ENCODE peak calls at places on chromosomes 12 and 14, in six cellular contexts. N, I, C, P, K and J are unnamed samples.
A peak's percentile ranks its signal among the peaks of the same experiment; 100 is the strongest.

GRCh38 chr12:79374543-79374942 is 316.2 kb downstream of the PAWR start:
- DNase-seq in N (no peak), I (no peak), C (no peak), P (no peak), K (no peak), J (no peak)

GRCh38 chr12:49133014-49133413 is 1.8 kb upstream of the TUBA1B start:
- DNase-seq in N (no peak), I (no peak), C (no peak), P (no peak), K (no peak), J (no peak)

GRCh38 chr12:106138279-106138645 is 492 bp downstream of the NUAK1 start:
- DNase-seq in N (no peak), I (no peak), C (no peak), P (no peak), K (no peak), J (no peak)

GRCh38 chr12:22231836-22232235 is 102.7 kb downstream of the ST8SIA1 start:
- DNase-seq in N (no peak), I (no peak), C (no peak), P (no peak), K (no peak), J (no peak)

GRCh38 chr12:127014079-127014478 is 1252.9 kb upstream of the TMEM132C start:
- DNase-seq in N (no peak), I (no peak), C (no peak), P (no peak), K (no peak), J (no peak)

GRCh38 chr12:106226884-106227640 is 20.8 kb downstream of the CKAP4 start:
- DNase-seq in N (no peak), I (peak; percentile 55), C (no peak), P (no peak), K (peak; percentile 25), J (no peak)

GRCh38 chr14:92928258-92928629 is 5.3 kb downstream of the CHGA start:
- DNase-seq in N (no peak), I (no peak), C (no peak), P (no peak), K (no peak), J (no peak)

GRCh38 chr14:95337052-95337595 is 17.4 kb upstream of the CLMN start:
- DNase-seq in N (no peak), I (no peak), C (no peak), P (no peak), K (no peak), J (no peak)

GRCh38 chr12:89969098-89969497 is 260.5 kb upstream of the ATP2B1 start:
- DNase-seq in N (no peak), I (no peak), C (no peak), P (no peak), K (no peak), J (no peak)

GRCh38 chr14:44897844-44898151 is 63.9 kb downstream of the KLHL28 start:
- DNase-seq in N (no peak), I (peak; percentile 41), C (no peak), P (no peak), K (no peak), J (no peak)

GRCh38 chr12:124482567-124482893 is 84.9 kb downstream of the NCOR2 start:
- DNase-seq in N (no peak), I (no peak), C (no peak), P (no peak), K (no peak), J (no peak)

GRCh38 chr12:11886339-11886738 is 184.4 kb upstream of the BCL2L14 start:
- DNase-seq in N (no peak), I (no peak), C (no peak), P (no peak), K (no peak), J (no peak)

GRCh38 chr14:22084393-22085281 is 411.0 kb upstream of the OR4E1 start:
- DNase-seq in N (no peak), I (peak; percentile 62), C (no peak), P (no peak), K (no peak), J (no peak)

GRCh38 chr12:104546575-104546974 is 89.8 kb downstream of the CHST11 start:
- DNase-seq in N (no peak), I (no peak), C (peak; percentile 47), P (no peak), K (no peak), J (no peak)

GRCh38 chr14:105456736-105457703 is 17.6 kb upstream of the CRIP2 start:
- DNase-seq in N (no peak), I (no peak), C (no peak), P (no peak), K (no peak), J (no peak)

GRCh38 chr12:25388216-25388615 is 137.5 kb upstream of the KRAS start:
- DNase-seq in N (no peak), I (peak; percentile 25), C (no peak), P (no peak), K (no peak), J (no peak)

GRCh38 chr12:57553343-57554202 is 3.7 kb downstream of the KIF5A start:
- DNase-seq in N (no peak), I (no peak), C (no peak), P (no peak), K (no peak), J (no peak)

GRCh38 chr12:62976110-62976640 is 41.2 kb upstream of the PPM1H start:
- DNase-seq in N (no peak), I (no peak), C (no peak), P (no peak), K (no peak), J (no peak)

GRCh38 chr14:34059925-34060746 is 109.3 kb upstream of the EGLN3 start:
- DNase-seq in N (no peak), I (peak; percentile 50), C (peak; percentile 77), P (peak; percentile 88), K (peak; percentile 84), J (peak; percentile 58)
- TF ChIP-seq CTCF in N (peak; percentile 17), I (peak; percentile 26), C (no peak), P (no peak), K (peak; percentile 52), J (peak; percentile 19)

GRCh38 chr12:19893514-19893913 is 454.2 kb downstream of the AEBP2 start:
- DNase-seq in N (no peak), I (peak; percentile 54), C (no peak), P (no peak), K (no peak), J (no peak)
- TF ChIP-seq CTCF in N (peak; percentile 22), I (peak; percentile 52), C (no peak), P (no peak), K (peak; percentile 34), J (no peak)

GRCh38 chr14:100028990-100029677 is 36.1 kb upstream of the EVL start:
- DNase-seq in N (no peak), I (peak; percentile 74), C (no peak), P (no peak), K (no peak), J (no peak)

GRCh38 chr14:100030441-100031153 is 34.6 kb upstream of the EVL start:
- DNase-seq in N (no peak), I (peak; percentile 95), C (no peak), P (no peak), K (no peak), J (no peak)

GRCh38 chr14:100032749-100033148 is 32.5 kb upstream of the EVL start:
- DNase-seq in N (no peak), I (no peak), C (no peak), P (no peak), K (no peak), J (no peak)

GRCh38 chr14:100033347-100034052 is 31.7 kb upstream of the EVL start:
- DNase-seq in N (no peak), I (no peak), C (no peak), P (no peak), K (no peak), J (no peak)

DNA sequence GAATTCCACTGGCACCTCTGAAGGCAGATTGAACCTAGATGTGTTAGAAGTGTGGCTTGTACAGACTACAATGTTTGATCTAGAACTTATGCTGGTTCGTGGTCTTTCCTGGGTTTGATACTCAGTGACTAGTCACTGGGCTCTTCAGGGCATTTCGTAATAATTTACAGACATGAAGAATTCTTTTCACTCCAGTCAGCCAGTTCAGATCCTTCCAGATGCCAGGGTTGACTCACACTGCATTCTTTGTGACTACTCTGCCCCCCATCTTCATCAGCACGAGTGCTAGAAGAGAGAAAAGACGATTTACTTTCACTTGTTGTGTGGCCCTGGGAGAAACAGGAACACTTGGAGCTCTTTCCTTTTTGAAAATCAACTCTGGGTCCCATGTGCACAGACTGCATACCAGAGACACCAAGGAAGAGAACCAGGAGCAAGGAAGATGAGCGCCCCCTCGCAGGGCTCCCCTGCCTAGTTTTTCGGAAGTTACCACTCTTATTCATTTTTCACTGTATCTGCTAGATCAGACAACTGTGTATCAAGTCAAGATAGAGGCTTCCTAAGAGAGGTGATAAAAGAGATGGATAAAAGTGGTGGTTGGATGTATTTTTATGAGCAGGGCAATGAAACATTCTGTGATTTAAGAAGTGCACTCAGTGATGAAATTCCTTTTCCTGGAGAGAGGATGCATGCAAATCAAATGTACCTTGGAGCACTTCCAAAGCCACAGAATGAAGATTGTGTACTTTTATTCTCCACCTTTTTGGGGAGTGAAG is 33.5 kb upstream of the EVL start:
- DNase-seq in N (peak; percentile 93), I (peak; percentile 99), C (peak; percentile 39), P (peak; percentile 85), K (no peak), J (no peak)
- TF ChIP-seq CTCF in N (no peak), I (peak; percentile 6), C (no peak), P (no peak), K (no peak), J (no peak)

GRCh38 chr12:51838036-51838435 is 10.5 kb downstream of the FIGNL2 start:
- DNase-seq in N (no peak), I (no peak), C (no peak), P (no peak), K (no peak), J (no peak)

GRCh38 chr12:51838762-51839161 is 9.8 kb downstream of the FIGNL2 start:
- DNase-seq in N (no peak), I (no peak), C (no peak), P (no peak), K (no peak), J (no peak)

GRCh38 chr12:51836833-51837184 is 11.7 kb downstream of the FIGNL2 start:
- DNase-seq in N (no peak), I (no peak), C (no peak), P (no peak), K (no peak), J (no peak)

GRCh38 chr12:51836012-51836832 is 12.3 kb downstream of the FIGNL2 start:
- DNase-seq in N (no peak), I (no peak), C (no peak), P (no peak), K (no peak), J (no peak)

GRCh38 chr12:51837286-51837685 is 11.2 kb downstream of the FIGNL2 start:
- DNase-seq in N (no peak), I (no peak), C (no peak), P (no peak), K (no peak), J (no peak)
- TF ChIP-seq CTCF in N (no peak), I (no peak), C (no peak), P (no peak), K (no peak), J (no peak)